ENCODE peak calls at places on chromosome 21, in four cellular contexts. One of them, this sample, is unnamed.

GRCh38 chr21:16838330-16838729 is 674.5 kb upstream of the CXADR start:
- DNase-seq in K562: no peak
- DNase-seq in fibroblast of lung: peak
- DNase-seq in mesendoderm: peak
- DNase-seq in this sample: no peak

GRCh38 chr21:42552407-42553336 is 39.0 kb downstream of the SLC37A1 start:
- DNase-seq in K562: no peak
- DNase-seq in fibroblast of lung: no peak
- DNase-seq in mesendoderm: no peak
- DNase-seq in this sample: no peak

GRCh38 chr21:42722153-42722552 is 68.7 kb downstream of the PDE9A start:
- DNase-seq in K562: no peak
- DNase-seq in fibroblast of lung: no peak
- DNase-seq in mesendoderm: no peak
- DNase-seq in this sample: no peak

GRCh38 chr21:25970254-25970930 is 200.2 kb downstream of the APP start:
- DNase-seq in K562: no peak
- DNase-seq in fibroblast of lung: no peak
- DNase-seq in mesendoderm: no peak
- DNase-seq in this sample: no peak

GRCh38 chr21:17602874-17603273 is 9.8 kb downstream of the BTG3 start:
- DNase-seq in K562: no peak
- DNase-seq in fibroblast of lung: peak
- DNase-seq in mesendoderm: no peak
- DNase-seq in this sample: peak

GRCh38 chr21:25493722-25494121 is 113.6 kb downstream of the MRPL39 start:
- DNase-seq in K562: no peak
- DNase-seq in fibroblast of lung: no peak
- DNase-seq in mesendoderm: no peak
- DNase-seq in this sample: no peak

GRCh38 chr21:21101911-21102310 is 103.7 kb downstream of the NCAM2 start:
- DNase-seq in K562: peak
- DNase-seq in fibroblast of lung: peak
- DNase-seq in mesendoderm: peak
- DNase-seq in this sample: no peak

GRCh38 chr21:29072873-29073221 is 601 bp downstream of the CCT8 start:
- DNase-seq in K562: no peak
- DNase-seq in fibroblast of lung: peak
- DNase-seq in mesendoderm: peak
- DNase-seq in this sample: peak

GRCh38 chr21:43772368-43772870 is 3.7 kb downstream of the CSTB start:
- DNase-seq in K562: no peak
- DNase-seq in fibroblast of lung: no peak
- DNase-seq in mesendoderm: no peak
- DNase-seq in this sample: no peak

GRCh38 chr21:25515484-25516405 is 91.5 kb downstream of the MRPL39 start:
- DNase-seq in K562: no peak
- DNase-seq in fibroblast of lung: peak
- DNase-seq in mesendoderm: peak
- DNase-seq in this sample: no peak

GRCh38 chr21:26473471-26473870 is 99.6 kb downstream of the CYYR1 start:
- DNase-seq in K562: no peak
- DNase-seq in fibroblast of lung: no peak
- DNase-seq in mesendoderm: no peak
- DNase-seq in this sample: no peak

GRCh38 chr21:28447453-28447852 is 545.2 kb downstream of the LTN1 start:
- DNase-seq in K562: no peak
- DNase-seq in fibroblast of lung: no peak
- DNase-seq in mesendoderm: no peak
- DNase-seq in this sample: peak

GRCh38 chr21:17045214-17045835 is 467.5 kb upstream of the CXADR start:
- DNase-seq in K562: no peak
- DNase-seq in fibroblast of lung: peak
- DNase-seq in mesendoderm: peak
- DNase-seq in this sample: peak

GRCh38 chr21:21210552-21210951 is 212.3 kb downstream of the NCAM2 start:
- DNase-seq in K562: no peak
- DNase-seq in fibroblast of lung: no peak
- DNase-seq in mesendoderm: no peak
- DNase-seq in this sample: no peak

GRCh38 chr21:23162213-23162946 is 2164.2 kb downstream of the NCAM2 start:
- DNase-seq in K562: no peak
- DNase-seq in fibroblast of lung: no peak
- DNase-seq in mesendoderm: peak
- DNase-seq in this sample: no peak

GRCh38 chr21:30615199-30615598 is 1.0 kb upstream of the KRTAP20-1 start:
- DNase-seq in K562: no peak
- DNase-seq in fibroblast of lung: no peak
- DNase-seq in mesendoderm: no peak
- DNase-seq in this sample: no peak

GRCh38 chr21:37712204-37712934 is 203.9 kb downstream of the KCNJ6 start:
- DNase-seq in K562: peak
- DNase-seq in fibroblast of lung: peak
- DNase-seq in mesendoderm: peak
- DNase-seq in this sample: peak

GRCh38 chr21:15034126-15034848 is 30.5 kb downstream of the NRIP1 start:
- DNase-seq in K562: no peak
- DNase-seq in fibroblast of lung: peak
- DNase-seq in mesendoderm: no peak
- DNase-seq in this sample: peak

GRCh38 chr21:36509966-36510742 is 30.2 kb upstream of the CLDN14 start:
- DNase-seq in K562: no peak
- DNase-seq in fibroblast of lung: no peak
- DNase-seq in mesendoderm: peak
- DNase-seq in this sample: no peak

GRCh38 chr21:38661296-38662223 is 144.2 kb upstream of the ETS2 start:
- DNase-seq in K562: no peak
- DNase-seq in fibroblast of lung: peak
- DNase-seq in mesendoderm: peak
- DNase-seq in this sample: peak

DNA sequence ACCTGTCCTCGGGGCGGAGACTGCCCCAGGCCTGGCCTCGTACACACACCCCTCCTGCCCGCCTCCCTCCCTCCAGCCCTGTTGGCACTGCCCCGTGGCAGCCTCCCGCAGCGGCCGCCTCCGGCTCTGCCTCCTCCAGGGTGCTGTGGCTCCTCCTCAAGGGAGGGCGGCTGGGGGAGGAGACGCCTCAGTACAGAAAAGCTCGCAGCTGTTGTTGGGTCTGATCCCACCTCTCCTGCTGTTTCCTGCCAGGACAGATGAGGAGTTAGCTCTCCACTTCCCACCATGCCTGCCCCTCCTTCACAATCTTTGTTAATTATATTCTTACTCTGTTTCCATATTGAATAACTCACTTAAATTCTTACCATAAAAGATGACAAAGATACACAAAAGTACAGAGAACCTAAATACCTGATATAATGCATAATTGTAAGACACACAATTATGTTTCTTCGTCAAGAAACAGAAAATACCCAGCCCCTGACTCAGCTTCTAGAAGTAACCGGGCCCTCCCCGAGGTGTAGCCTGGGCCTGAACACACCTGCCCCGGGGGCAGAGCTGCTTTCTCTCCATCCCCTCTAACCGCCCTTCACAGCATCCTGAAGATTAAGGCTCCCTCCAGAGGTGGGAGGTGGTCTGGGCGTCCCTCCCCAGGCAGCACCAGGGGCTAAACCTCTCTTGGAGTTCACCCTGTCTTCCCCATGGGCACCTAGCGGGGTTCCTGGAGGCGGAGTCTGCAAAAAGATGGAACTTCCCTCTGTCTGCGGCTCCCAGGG is 30.6 kb upstream of the COL6A1 start:
- DNase-seq in K562: no peak
- DNase-seq in fibroblast of lung: peak
- DNase-seq in mesendoderm: peak
- DNase-seq in this sample: peak
- H3K27ac ChIP-seq in K562: no peak
- H3K27ac ChIP-seq in fibroblast of lung: no peak
- H3K27ac ChIP-seq in mesendoderm: no peak
- H3K27ac ChIP-seq in this sample: no peak

GRCh38 chr21:33265664-33266049 is 510 bp upstream of the IL10RB start:
- DNase-seq in K562: no peak
- DNase-seq in fibroblast of lung: no peak
- DNase-seq in mesendoderm: no peak
- DNase-seq in this sample: peak

GRCh38 chr21:33266050-33266783 is at the start of gene IL10RB:
- DNase-seq in K562: peak
- DNase-seq in fibroblast of lung: peak
- DNase-seq in mesendoderm: peak
- DNase-seq in this sample: peak

GRCh38 chr21:33267250-33267649 is 1.1 kb downstream of the IL10RB start:
- DNase-seq in K562: no peak
- DNase-seq in fibroblast of lung: no peak
- DNase-seq in mesendoderm: no peak
- DNase-seq in this sample: peak

GRCh38 chr21:33268392-33268735 is 2.2 kb downstream of the IL10RB start:
- DNase-seq in K562: no peak
- DNase-seq in fibroblast of lung: no peak
- DNase-seq in mesendoderm: no peak
- DNase-seq in this sample: no peak

DNA sequence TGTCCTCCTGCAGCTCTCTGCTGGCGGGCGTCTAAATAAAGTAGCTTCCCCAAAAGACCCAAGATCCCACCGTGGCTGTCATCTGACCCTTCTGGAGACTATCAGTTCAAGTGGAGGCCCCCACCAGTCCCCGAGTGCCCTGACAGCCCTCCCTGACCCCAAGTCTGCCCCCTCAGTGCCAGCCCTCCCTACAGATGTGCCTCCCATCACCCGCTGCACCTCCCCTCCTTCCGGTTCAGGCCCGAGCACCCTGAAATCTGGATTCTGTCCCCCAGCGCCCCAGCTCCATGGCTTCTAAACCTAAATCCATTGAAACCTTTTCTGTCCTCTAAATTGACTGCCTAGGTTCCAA is 593 bp downstream of the IL10RB start:
- DNase-seq in K562: peak
- DNase-seq in fibroblast of lung: no peak
- DNase-seq in mesendoderm: no peak
- DNase-seq in this sample: peak
- H3K9ac ChIP-seq in K562: peak
- H3K9ac ChIP-seq in fibroblast of lung: peak
- H3K9ac ChIP-seq in mesendoderm: peak
- H3K9ac ChIP-seq in this sample: peak

DNA sequence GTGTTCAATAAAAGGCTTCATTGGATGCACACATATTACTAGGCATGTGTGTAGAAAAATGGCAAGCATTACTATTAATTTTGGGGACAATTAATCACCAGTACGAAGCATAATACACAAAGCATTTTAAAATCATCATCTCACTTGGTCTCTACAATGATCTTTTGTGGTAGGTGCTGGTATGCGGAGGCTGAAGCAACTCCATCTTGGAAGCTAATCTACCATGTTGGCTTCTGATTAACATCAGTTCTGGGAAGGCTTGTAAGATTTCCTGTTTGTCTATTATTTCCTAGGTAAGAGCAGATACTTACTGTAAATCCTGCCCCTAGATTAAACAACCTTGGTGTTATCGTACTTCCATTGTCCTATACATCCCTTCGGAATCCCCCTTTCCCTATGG is 121.7 kb upstream of the RUNX1 start:
- DNase-seq in K562: no peak
- DNase-seq in fibroblast of lung: no peak
- DNase-seq in mesendoderm: no peak
- DNase-seq in this sample: no peak
- H3K4me3 ChIP-seq in K562: no peak
- H3K4me3 ChIP-seq in fibroblast of lung: no peak
- H3K4me3 ChIP-seq in mesendoderm: no peak
- H3K4me3 ChIP-seq in this sample: no peak

DNA sequence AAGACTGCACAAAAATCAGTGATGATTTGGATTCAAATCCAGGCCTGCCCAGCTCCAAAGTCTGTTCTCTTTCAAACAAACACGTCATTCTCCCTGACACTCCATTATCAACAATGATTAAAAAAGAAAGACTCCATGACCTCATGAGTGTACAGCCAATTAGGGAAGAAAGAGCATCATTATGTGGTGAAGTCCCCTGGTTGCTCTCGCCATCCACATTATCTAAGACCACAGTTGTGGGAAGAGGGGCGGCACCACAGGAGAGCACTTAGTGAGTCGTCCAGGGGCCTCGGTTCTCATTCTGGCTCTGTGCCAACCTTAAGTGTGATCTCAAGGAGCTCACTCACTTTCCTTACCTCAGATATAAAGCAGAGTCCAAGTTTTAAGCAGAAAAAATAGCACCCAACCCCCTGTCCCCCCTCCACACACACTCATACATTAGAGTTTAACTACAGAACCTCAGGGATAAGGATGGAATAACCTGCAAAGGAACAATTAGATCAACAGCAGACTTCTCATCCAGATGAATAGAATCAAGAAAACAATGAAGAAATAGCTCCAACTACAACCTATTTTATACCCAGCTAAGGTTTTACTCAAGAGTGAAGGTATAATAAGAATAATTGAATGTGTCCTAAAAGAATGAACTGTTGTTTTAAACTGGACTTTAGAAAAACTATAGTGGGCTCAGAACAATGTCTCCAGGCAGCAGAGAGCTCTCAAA is 47.8 kb downstream of the COL6A1 start:
- DNase-seq in K562: no peak
- DNase-seq in fibroblast of lung: peak
- DNase-seq in mesendoderm: no peak
- DNase-seq in this sample: peak
- H3K27ac ChIP-seq in K562: no peak
- H3K27ac ChIP-seq in fibroblast of lung: peak
- H3K27ac ChIP-seq in mesendoderm: no peak
- H3K27ac ChIP-seq in this sample: peak

GRCh38 chr21:24424786-24425185 is 1182.5 kb downstream of the MRPL39 start:
- DNase-seq in K562: no peak
- DNase-seq in fibroblast of lung: no peak
- DNase-seq in mesendoderm: no peak
- DNase-seq in this sample: no peak
- H3K9ac ChIP-seq in K562: no peak
- H3K9ac ChIP-seq in fibroblast of lung: no peak
- H3K9ac ChIP-seq in mesendoderm: no peak
- H3K9ac ChIP-seq in this sample: no peak

This sample was measured in GM23248.